ENCODE peak calls at places on chromosomes 5 and 9, in seven cellular contexts. L, S, N, V, Q, K and E are unnamed samples.

GRCh38 chr5:61055434-61056006 is 106.7 kb downstream of the SMIM15 start:
- DNase-seq in V (no peak), N (peak), L (no peak), Q (no peak), K (peak), S (no peak), E (no peak)

GRCh38 chr5:101458587-101458986 is 555.5 kb upstream of the ST8SIA4 start:
- DNase-seq in V (no peak), N (no peak), Q (no peak), K (no peak), L (no peak), S (no peak), E (no peak)

GRCh38 chr5:61805101-61805500 is 473.0 kb downstream of the ZSWIM6 start:
- DNase-seq in N (no peak), S (no peak), L (no peak), V (no peak), Q (no peak), K (peak), E (no peak)

GRCh38 chr5:1176473-1177391 is 24.7 kb upstream of the SLC6A19 start:
- DNase-seq in N (no peak), K (no peak), Q (no peak), V (peak), S (no peak), L (no peak), E (no peak)

GRCh38 chr9:34001308-34001707 is 47.4 kb downstream of the UBAP2 start:
- DNase-seq in V (no peak), K (no peak), S (no peak), Q (no peak), L (no peak), N (no peak), E (no peak)

GRCh38 chr9:36450110-36450732 is 50.2 kb upstream of the RNF38 start:
- DNase-seq in Q (no peak), K (peak), N (peak), S (no peak), L (no peak), V (no peak), E (no peak)

GRCh38 chr5:108125771-108126511 is 256.0 kb downstream of the FBXL17 start:
- DNase-seq in V (no peak), L (no peak), K (no peak), N (no peak), S (no peak), Q (no peak), E (no peak)

GRCh38 chr9:91071185-91071990 is 269.8 kb downstream of the SYK start:
- DNase-seq in N (no peak), Q (no peak), K (peak), L (no peak), S (peak), V (no peak), E (no peak)

GRCh38 chr9:18260527-18260926 is 213.4 kb upstream of the ADAMTSL1 start:
- DNase-seq in L (no peak), S (no peak), N (no peak), V (no peak), Q (no peak), K (no peak), E (no peak)

GRCh38 chr9:84974790-84975189 is 305.3 kb downstream of the NTRK2 start:
- DNase-seq in L (no peak), V (peak), Q (no peak), K (no peak), N (no peak), S (no peak), E (no peak)

GRCh38 chr9:19171271-19171670 is 44.0 kb upstream of the PLIN2 start:
- DNase-seq in N (no peak), L (no peak), S (no peak), Q (no peak), V (no peak), K (no peak), E (no peak)

GRCh38 chr9:131020388-131020787 is 11.4 kb downstream of the LAMC3 start:
- DNase-seq in S (no peak), V (no peak), N (no peak), L (no peak), K (peak), Q (no peak), E (no peak)

GRCh38 chr5:25862276-25862675 is 1176.1 kb downstream of the CDH9 start:
- DNase-seq in L (no peak), Q (no peak), S (no peak), N (no peak), K (no peak), V (no peak), E (no peak)